ENCODE peak calls at places on chromosome 12, in nine cellular contexts. P is IMR-90, V is lower leg skin, F is HCT116, E is heart left ventricle, I is H54, O is Peyer's patch, S is prostate gland, U is endothelial cell of umbilical vein. A is an unnamed sample.
A peak's percentile ranks its signal among the peaks of the same experiment; 100 is the strongest.

GRCh38 chr12:54658306-54659264 is 10.4 kb upstream of the DCD start:
- DNase-seq in P (peak; percentile 6), V (no peak), F (peak; percentile 60), E (no peak), I (peak; percentile 45), O (peak; percentile 49), S (no peak), U (peak; percentile 26), A (peak; percentile 41)

GRCh38 chr12:113413488-113413939 is 8.7 kb upstream of the SDSL start:
- DNase-seq in P (peak; percentile 9), V (no peak), F (no peak), E (no peak), I (no peak), O (no peak), S (no peak), U (no peak), A (no peak)

GRCh38 chr12:94228488-94228907 is 80.1 kb downstream of the PLXNC1 start:
- DNase-seq in P (no peak), V (no peak), F (no peak), E (no peak), I (no peak), O (no peak), S (no peak), U (no peak), A (no peak)

GRCh38 chr12:96228566-96229248 is 34.5 kb downstream of the ELK3 start:
- DNase-seq in P (no peak), V (no peak), F (no peak), E (no peak), I (no peak), O (no peak), S (no peak), U (no peak), A (no peak)

GRCh38 chr12:69154585-69155363 is 84.6 kb upstream of the CPSF6 start:
- DNase-seq in P (peak; percentile 50), V (peak; percentile 91), F (peak; percentile 64), E (peak; percentile 46), I (no peak), O (peak; percentile 92), S (peak; percentile 51), U (peak; percentile 49), A (peak; percentile 27)

GRCh38 chr12:112190626-112191025 is 65.3 kb downstream of the TRAFD1 start:
- DNase-seq in P (no peak), V (no peak), F (no peak), E (no peak), I (no peak), O (peak; percentile 58), S (peak; percentile 54), U (no peak), A (no peak)

GRCh38 chr12:55733021-55733555 is 4.3 kb upstream of the CD63 start:
- DNase-seq in P (no peak), V (peak; percentile 76), F (no peak), E (no peak), I (no peak), O (no peak), S (no peak), U (no peak), A (no peak)

GRCh38 chr12:121797937-121798801 is 4.7 kb upstream of the RHOF start:
- DNase-seq in P (peak; percentile 50), V (peak; percentile 93), F (no peak), E (peak; percentile 81), I (no peak), O (peak; percentile 87), S (no peak), U (peak; percentile 55), A (no peak)

GRCh38 chr12:31238764-31239387 is 87.1 kb downstream of the SINHCAF start:
- DNase-seq in P (peak; percentile 50), V (peak; percentile 87), F (peak; percentile 54), E (peak; percentile 44), I (peak; percentile 70), O (peak; percentile 85), S (peak; percentile 64), U (peak; percentile 67), A (peak; percentile 41)

GRCh38 chr12:81083906-81084513 is 6.1 kb downstream of the ACSS3 start:
- DNase-seq in P (no peak), V (no peak), F (no peak), E (no peak), I (no peak), O (no peak), S (no peak), U (no peak), A (no peak)

GRCh38 chr12:102528111-102528510 is 47.7 kb upstream of the IGF1 start:
- DNase-seq in P (peak; percentile 54), V (no peak), F (no peak), E (no peak), I (no peak), O (no peak), S (no peak), U (no peak), A (no peak)

GRCh38 chr12:79897617-79898016 is 37.3 kb downstream of the PPP1R12A start:
- DNase-seq in P (peak; percentile 95), V (no peak), F (peak; percentile 16), E (no peak), I (peak; percentile 42), O (no peak), S (no peak), U (no peak), A (no peak)

GRCh38 chr12:121036810-121037326 is 2.2 kb downstream of the OASL start:
- DNase-seq in P (peak; percentile 69), V (no peak), F (no peak), E (no peak), I (peak; percentile 68), O (no peak), S (no peak), U (no peak), A (no peak)

GRCh38 chr12:27999521-27999920 is 27.0 kb upstream of the PTHLH start:
- DNase-seq in P (peak; percentile 74), V (no peak), F (no peak), E (no peak), I (no peak), O (no peak), S (no peak), U (no peak), A (no peak)

GRCh38 chr12:131862600-131862993 is 31.8 kb upstream of the ULK1 start:
- DNase-seq in P (no peak), V (no peak), F (no peak), E (no peak), I (no peak), O (no peak), S (no peak), U (no peak), A (peak; percentile 12)

DNA sequence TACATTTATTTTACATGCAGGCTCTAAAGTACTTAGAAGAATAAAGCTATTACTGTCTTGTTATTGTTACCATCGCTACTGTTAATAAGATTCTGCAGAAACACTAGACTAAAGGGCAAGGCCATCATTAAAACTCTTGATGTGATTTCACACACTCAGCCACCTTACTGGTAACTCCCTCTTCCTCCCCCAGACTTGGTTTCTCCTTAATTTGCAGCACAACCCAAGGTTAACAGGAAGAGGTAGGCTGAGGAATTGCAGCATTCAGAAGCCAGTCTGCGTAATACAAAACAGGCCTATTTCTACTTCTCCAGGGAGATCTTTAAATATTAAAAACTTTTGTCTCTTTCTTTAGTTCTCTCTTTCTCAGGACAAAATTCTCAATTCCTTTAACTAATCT is 210.3 kb downstream of the BTG1 start:
- DNase-seq in P (no peak), V (no peak), F (no peak), E (no peak), I (no peak), O (no peak), S (no peak), U (no peak), A (no peak)
- TF ChIP-seq POLR2A in P (no peak), V (no peak), F (no peak), E (no peak), I (no peak), O (no peak), S (no peak), U (no peak), A (no peak)

DNA sequence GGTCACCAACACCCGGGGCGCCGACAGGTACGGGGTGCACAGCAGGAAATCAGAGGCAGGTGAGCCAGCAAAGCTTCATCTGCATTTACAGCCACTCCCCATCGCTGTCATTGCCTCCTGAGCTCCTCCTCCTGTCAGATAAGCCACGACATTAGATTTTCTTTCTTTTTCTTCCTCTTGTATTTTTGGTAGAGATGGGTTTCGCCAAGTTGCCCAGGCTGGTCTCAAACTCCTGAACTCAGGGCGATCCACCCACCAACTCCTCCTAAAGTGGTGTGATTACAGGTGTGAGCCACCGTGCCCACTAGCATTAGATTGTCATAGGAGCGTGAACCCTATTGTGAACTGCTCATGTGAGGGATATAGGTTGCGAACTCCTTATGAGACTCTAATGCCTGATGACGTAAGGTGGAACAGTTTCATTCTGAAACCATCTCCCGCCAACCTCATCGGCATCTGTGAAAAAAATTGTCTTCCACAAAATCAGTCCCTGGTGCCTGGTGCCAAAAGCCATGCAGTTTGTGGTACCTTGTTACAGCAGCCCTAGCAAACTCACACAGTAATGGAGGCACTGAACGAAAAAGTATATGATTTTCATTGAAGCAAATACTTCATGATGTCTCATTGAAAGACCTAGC is 1.5 kb downstream of the STYK1 start:
- DNase-seq in P (no peak), V (no peak), F (no peak), E (no peak), I (no peak), O (peak; percentile 84), S (no peak), U (no peak), A (no peak)
- TF ChIP-seq POLR2A in P (no peak), V (no peak), F (no peak), E (no peak), I (no peak), O (peak; percentile 36), S (no peak), U (no peak), A (no peak)

DNA sequence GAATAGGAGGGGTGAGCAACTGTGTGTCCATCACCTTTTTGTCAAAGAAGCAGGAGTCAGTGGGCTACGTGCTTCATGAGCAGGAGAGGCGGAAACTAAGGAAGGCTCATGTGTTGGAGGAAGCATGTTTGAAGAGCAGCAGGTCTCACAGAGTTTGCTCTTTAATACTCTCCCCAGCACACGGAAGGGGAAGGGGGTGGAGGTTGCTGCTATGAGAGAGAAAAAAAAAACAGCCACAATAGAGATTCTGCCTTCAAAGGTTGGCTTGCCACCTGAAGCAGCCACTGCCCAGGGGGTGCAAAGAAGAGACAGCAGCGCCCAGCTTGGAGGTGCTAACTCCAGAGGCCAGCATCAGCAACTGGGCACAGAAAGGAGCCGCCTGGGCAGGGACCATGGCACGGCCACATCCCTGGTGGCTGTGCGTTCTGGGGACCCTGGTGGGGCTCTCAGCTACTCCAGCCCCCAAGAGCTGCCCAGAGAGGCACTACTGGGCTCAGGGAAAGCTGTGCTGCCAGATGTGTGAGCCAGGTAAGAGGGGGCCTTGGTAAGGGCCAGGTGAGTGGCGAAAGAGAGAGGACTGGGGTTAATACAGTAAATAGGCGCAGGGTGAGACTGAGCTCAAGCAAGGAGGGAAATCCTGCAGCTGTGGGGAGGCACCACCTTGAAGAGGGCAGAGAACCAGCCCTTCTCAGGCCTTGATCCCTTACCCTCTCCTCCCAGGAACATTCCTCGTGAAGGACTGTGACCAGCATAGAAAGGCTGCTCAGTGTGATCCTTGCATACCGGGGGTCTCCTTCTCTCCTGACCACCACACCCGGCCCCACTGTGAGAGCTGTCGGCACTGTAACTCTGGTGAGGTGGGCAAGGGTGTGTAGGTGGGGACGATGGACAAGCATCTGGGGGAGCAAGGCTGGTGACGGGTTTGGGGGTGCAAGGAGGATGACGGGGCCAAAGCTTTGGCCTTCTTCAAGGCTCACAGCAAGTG is at the start of gene CD27:
- DNase-seq in P (no peak), V (no peak), F (no peak), E (no peak), I (no peak), O (peak; percentile 55), S (no peak), U (no peak), A (no peak)
- TF ChIP-seq POLR2A in P (no peak), V (no peak), F (no peak), E (no peak), I (no peak), O (no peak), S (no peak), U (no peak), A (peak; percentile 21)

GRCh38 chr12:4538207-4539160 is at the start of gene RAD51AP1:
- DNase-seq in P (peak; percentile 97), V (peak; percentile 98), F (peak; percentile 96), E (peak; percentile 94), I (peak; percentile 69), O (peak; percentile 96), S (peak; percentile 93), U (peak; percentile 98), A (peak; percentile 51)
- TF ChIP-seq POLR2A in P (no peak), V (no peak), F (no peak), E (no peak), I (peak; percentile 85), O (no peak), S (no peak), U (peak; percentile 18), A (peak; percentile 75)